ENCODE peak calls at places on chromosome 11, in eight cellular contexts. One of them, this sample, is unnamed.

GRCh38 chr11:2205214-2205770 is 33.7 kb upstream of the TH start:
- DNase-seq in HCT116: no peak
- DNase-seq in endothelial cell of umbilical vein: no peak
- DNase-seq in mammary epithelial cell: no peak
- DNase-seq in astrocyte: no peak
- DNase-seq in fibroblast of lung: no peak
- DNase-seq in K562: no peak
- DNase-seq in MM.1S: no peak
- DNase-seq in this sample: no peak

GRCh38 chr11:62264004-62264403 is 6.0 kb upstream of the SCGB2A2 start:
- DNase-seq in fibroblast of lung: no peak
- DNase-seq in MM.1S: no peak
- DNase-seq in astrocyte: no peak
- DNase-seq in mammary epithelial cell: no peak
- DNase-seq in endothelial cell of umbilical vein: peak
- DNase-seq in HCT116: no peak
- DNase-seq in K562: no peak
- DNase-seq in this sample: no peak

GRCh38 chr11:122453586-122453985 is 201.9 kb upstream of the UBASH3B start:
- DNase-seq in mammary epithelial cell: no peak
- DNase-seq in K562: no peak
- DNase-seq in MM.1S: no peak
- DNase-seq in astrocyte: no peak
- DNase-seq in HCT116: no peak
- DNase-seq in endothelial cell of umbilical vein: no peak
- DNase-seq in fibroblast of lung: peak
- DNase-seq in this sample: no peak

GRCh38 chr11:102476812-102477211 is 24.2 kb upstream of the TMEM123 start:
- DNase-seq in K562: peak
- DNase-seq in fibroblast of lung: no peak
- DNase-seq in MM.1S: peak
- DNase-seq in HCT116: no peak
- DNase-seq in astrocyte: no peak
- DNase-seq in endothelial cell of umbilical vein: peak
- DNase-seq in mammary epithelial cell: peak
- DNase-seq in this sample: peak

GRCh38 chr11:17575431-17576425 is 28.7 kb downstream of the OTOG start:
- DNase-seq in MM.1S: no peak
- DNase-seq in endothelial cell of umbilical vein: no peak
- DNase-seq in mammary epithelial cell: no peak
- DNase-seq in fibroblast of lung: no peak
- DNase-seq in astrocyte: no peak
- DNase-seq in HCT116: no peak
- DNase-seq in K562: no peak
- DNase-seq in this sample: no peak

GRCh38 chr11:6693342-6694228 is 10.4 kb upstream of the MRPL17 start:
- DNase-seq in K562: no peak
- DNase-seq in astrocyte: peak
- DNase-seq in fibroblast of lung: peak
- DNase-seq in mammary epithelial cell: peak
- DNase-seq in HCT116: peak
- DNase-seq in MM.1S: no peak
- DNase-seq in endothelial cell of umbilical vein: peak
- DNase-seq in this sample: no peak

GRCh38 chr11:63951779-63952536 is 13.2 kb downstream of the NAA40 start:
- DNase-seq in fibroblast of lung: no peak
- DNase-seq in mammary epithelial cell: peak
- DNase-seq in MM.1S: no peak
- DNase-seq in endothelial cell of umbilical vein: no peak
- DNase-seq in K562: no peak
- DNase-seq in HCT116: no peak
- DNase-seq in astrocyte: no peak
- DNase-seq in this sample: no peak

GRCh38 chr11:58575377-58576020 is at the start of gene LPXN:
- DNase-seq in astrocyte: peak
- DNase-seq in mammary epithelial cell: peak
- DNase-seq in K562: no peak
- DNase-seq in fibroblast of lung: no peak
- DNase-seq in HCT116: no peak
- DNase-seq in MM.1S: peak
- DNase-seq in endothelial cell of umbilical vein: peak
- DNase-seq in this sample: no peak

GRCh38 chr11:99170606-99171005 is 149.9 kb downstream of the CNTN5 start:
- DNase-seq in HCT116: no peak
- DNase-seq in astrocyte: no peak
- DNase-seq in K562: no peak
- DNase-seq in MM.1S: no peak
- DNase-seq in endothelial cell of umbilical vein: no peak
- DNase-seq in fibroblast of lung: no peak
- DNase-seq in mammary epithelial cell: no peak
- DNase-seq in this sample: no peak

GRCh38 chr11:132312616-132313210 is 942.3 kb downstream of the NTM start:
- DNase-seq in astrocyte: peak
- DNase-seq in HCT116: no peak
- DNase-seq in mammary epithelial cell: no peak
- DNase-seq in K562: peak
- DNase-seq in MM.1S: no peak
- DNase-seq in fibroblast of lung: peak
- DNase-seq in endothelial cell of umbilical vein: no peak
- DNase-seq in this sample: peak

GRCh38 chr11:121650520-121651266 is 197.9 kb upstream of the SORL1-AS1 start:
- DNase-seq in HCT116: no peak
- DNase-seq in MM.1S: peak
- DNase-seq in astrocyte: no peak
- DNase-seq in endothelial cell of umbilical vein: no peak
- DNase-seq in mammary epithelial cell: no peak
- DNase-seq in fibroblast of lung: no peak
- DNase-seq in K562: no peak
- DNase-seq in this sample: no peak

GRCh38 chr11:14148653-14149273 is 186.2 kb downstream of the SPON1 start:
- DNase-seq in K562: peak
- DNase-seq in mammary epithelial cell: peak
- DNase-seq in MM.1S: peak
- DNase-seq in fibroblast of lung: peak
- DNase-seq in endothelial cell of umbilical vein: peak
- DNase-seq in HCT116: peak
- DNase-seq in astrocyte: peak
- DNase-seq in this sample: peak

GRCh38 chr11:128695539-128696221 is 1.8 kb downstream of the FLI1 start:
- DNase-seq in HCT116: no peak
- DNase-seq in MM.1S: peak
- DNase-seq in mammary epithelial cell: no peak
- DNase-seq in K562: no peak
- DNase-seq in astrocyte: no peak
- DNase-seq in fibroblast of lung: no peak
- DNase-seq in endothelial cell of umbilical vein: no peak
- DNase-seq in this sample: no peak

GRCh38 chr11:74377689-74378088 is 20.5 kb downstream of the PGM2L1 start:
- DNase-seq in fibroblast of lung: no peak
- DNase-seq in MM.1S: no peak
- DNase-seq in K562: no peak
- DNase-seq in astrocyte: no peak
- DNase-seq in HCT116: no peak
- DNase-seq in endothelial cell of umbilical vein: no peak
- DNase-seq in mammary epithelial cell: no peak
- DNase-seq in this sample: no peak

GRCh38 chr11:326842-327580 is 6.4 kb upstream of the IFITM3 start:
- DNase-seq in MM.1S: no peak
- DNase-seq in K562: peak
- DNase-seq in astrocyte: no peak
- DNase-seq in fibroblast of lung: peak
- DNase-seq in HCT116: no peak
- DNase-seq in endothelial cell of umbilical vein: peak
- DNase-seq in mammary epithelial cell: no peak
- DNase-seq in this sample: no peak
- H3K9ac ChIP-seq in MM.1S: no peak
- H3K9ac ChIP-seq in K562: peak
- H3K9ac ChIP-seq in astrocyte: peak
- H3K9ac ChIP-seq in fibroblast of lung: no peak
- H3K9ac ChIP-seq in HCT116: no peak
- H3K9ac ChIP-seq in endothelial cell of umbilical vein: peak
- H3K9ac ChIP-seq in mammary epithelial cell: no peak
- H3K9ac ChIP-seq in this sample: no peak

DNA sequence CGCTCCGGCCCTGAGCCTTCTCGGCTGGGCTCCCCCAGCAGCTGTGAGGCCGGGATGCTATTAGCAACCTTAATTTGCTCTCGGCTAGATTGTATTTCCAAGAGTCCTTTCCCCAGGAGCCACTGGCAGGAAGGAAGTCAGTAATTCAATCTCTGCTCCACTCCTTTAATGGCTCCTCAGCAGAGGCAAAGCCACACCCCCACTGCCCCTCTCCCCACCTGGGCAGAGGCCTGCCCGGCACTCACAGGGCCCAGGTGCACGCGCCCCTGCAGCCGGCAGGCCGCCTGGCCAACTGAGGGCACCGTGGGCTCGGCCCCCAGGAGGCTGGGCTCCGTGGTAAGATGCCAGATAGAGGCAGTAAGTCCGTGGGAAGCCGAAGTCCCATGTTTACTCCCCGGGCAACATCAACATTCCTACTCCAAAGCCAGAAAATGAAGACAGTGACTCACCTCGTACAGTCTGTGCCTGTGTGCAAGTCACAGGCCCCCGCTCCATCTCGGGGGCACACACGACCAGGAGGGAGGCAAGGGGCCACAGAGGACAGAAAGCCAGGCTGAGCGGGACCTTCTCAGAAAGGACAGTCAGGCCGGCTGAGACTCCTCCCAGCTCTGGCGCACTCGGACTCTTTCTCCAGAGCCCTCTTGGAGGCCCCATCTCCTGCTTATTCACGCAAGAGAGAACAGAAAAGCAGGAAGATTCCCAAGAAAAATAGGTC is 5.1 kb downstream of the IGSF9B start:
- DNase-seq in HCT116: no peak
- DNase-seq in MM.1S: no peak
- DNase-seq in mammary epithelial cell: no peak
- DNase-seq in fibroblast of lung: no peak
- DNase-seq in K562: no peak
- DNase-seq in endothelial cell of umbilical vein: no peak
- DNase-seq in astrocyte: peak
- DNase-seq in this sample: peak
- TF ChIP-seq EZH2 in HCT116: no peak
- TF ChIP-seq EZH2 in MM.1S: no peak
- TF ChIP-seq EZH2 in mammary epithelial cell: no peak
- TF ChIP-seq EZH2 in fibroblast of lung: no peak
- TF ChIP-seq EZH2 in K562: no peak
- TF ChIP-seq EZH2 in endothelial cell of umbilical vein: no peak
- TF ChIP-seq EZH2 in astrocyte: peak
- TF ChIP-seq EZH2 in this sample: no peak

DNA sequence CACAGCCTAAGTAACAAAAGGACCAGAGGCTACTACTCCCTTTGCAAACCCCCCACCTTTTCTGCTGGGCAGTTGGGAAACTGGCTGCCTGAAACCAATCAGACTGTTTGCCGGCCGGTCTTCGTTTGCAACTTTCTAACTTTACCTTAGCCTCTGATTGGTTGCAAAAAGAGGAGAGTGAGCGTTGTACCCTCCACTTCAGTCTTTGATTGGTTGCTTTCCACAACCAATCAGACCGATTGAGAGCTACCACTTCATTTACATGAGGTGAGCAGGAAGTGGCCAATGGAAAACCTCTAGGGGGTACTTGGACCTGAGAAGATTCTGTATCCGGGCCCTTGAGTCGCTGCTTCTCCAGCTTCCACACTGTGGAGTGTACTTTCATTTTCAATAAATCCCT is 18.8 kb upstream of the CLNS1A start:
- DNase-seq in fibroblast of lung: no peak
- DNase-seq in astrocyte: no peak
- DNase-seq in mammary epithelial cell: no peak
- DNase-seq in MM.1S: no peak
- DNase-seq in endothelial cell of umbilical vein: no peak
- DNase-seq in HCT116: no peak
- DNase-seq in K562: no peak
- DNase-seq in this sample: no peak
- H3K9ac ChIP-seq in fibroblast of lung: no peak
- H3K9ac ChIP-seq in astrocyte: no peak
- H3K9ac ChIP-seq in mammary epithelial cell: no peak
- H3K9ac ChIP-seq in MM.1S: no peak
- H3K9ac ChIP-seq in endothelial cell of umbilical vein: no peak
- H3K9ac ChIP-seq in HCT116: no peak
- H3K9ac ChIP-seq in K562: no peak
- H3K9ac ChIP-seq in this sample: no peak

GRCh38 chr11:60923326-60923725 is 934 bp upstream of the TMEM132A start:
- DNase-seq in MM.1S: no peak
- DNase-seq in astrocyte: no peak
- DNase-seq in HCT116: no peak
- DNase-seq in fibroblast of lung: no peak
- DNase-seq in K562: no peak
- DNase-seq in mammary epithelial cell: no peak
- DNase-seq in endothelial cell of umbilical vein: no peak
- DNase-seq in this sample: no peak

GRCh38 chr11:60924906-60925684 is 835 bp downstream of the TMEM132A start:
- DNase-seq in K562: no peak
- DNase-seq in endothelial cell of umbilical vein: no peak
- DNase-seq in HCT116: no peak
- DNase-seq in astrocyte: no peak
- DNase-seq in MM.1S: no peak
- DNase-seq in fibroblast of lung: no peak
- DNase-seq in mammary epithelial cell: no peak
- DNase-seq in this sample: peak

GRCh38 chr11:60922906-60923305 is 1.4 kb upstream of the TMEM132A start:
- DNase-seq in MM.1S: no peak
- DNase-seq in HCT116: no peak
- DNase-seq in endothelial cell of umbilical vein: no peak
- DNase-seq in K562: no peak
- DNase-seq in mammary epithelial cell: no peak
- DNase-seq in fibroblast of lung: no peak
- DNase-seq in astrocyte: no peak
- DNase-seq in this sample: no peak

GRCh38 chr11:60924110-60924905 is at the start of gene TMEM132A:
- DNase-seq in astrocyte: peak
- DNase-seq in MM.1S: no peak
- DNase-seq in K562: peak
- DNase-seq in endothelial cell of umbilical vein: peak
- DNase-seq in mammary epithelial cell: peak
- DNase-seq in HCT116: peak
- DNase-seq in fibroblast of lung: peak
- DNase-seq in this sample: peak

DNA sequence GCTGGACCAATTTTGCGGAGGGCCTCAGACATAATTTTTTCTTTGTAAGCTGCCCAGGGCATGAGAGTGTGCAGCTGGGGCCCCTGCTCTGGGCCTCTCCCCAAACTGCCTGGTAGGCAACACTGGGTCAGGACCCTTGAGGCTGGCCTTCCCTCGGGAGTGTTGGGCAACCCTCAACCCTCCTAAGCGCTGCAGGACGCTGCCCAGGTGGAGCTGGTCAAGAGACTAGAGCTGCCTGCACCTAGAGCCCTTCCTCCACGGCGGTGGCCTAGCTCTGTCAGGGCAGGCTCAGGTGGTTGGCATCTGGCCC is 505 bp upstream of the TMEM132A start:
- DNase-seq in mammary epithelial cell: no peak
- DNase-seq in fibroblast of lung: no peak
- DNase-seq in MM.1S: no peak
- DNase-seq in HCT116: no peak
- DNase-seq in astrocyte: no peak
- DNase-seq in K562: no peak
- DNase-seq in endothelial cell of umbilical vein: no peak
- DNase-seq in this sample: no peak
- TF ChIP-seq EZH2 in mammary epithelial cell: no peak
- TF ChIP-seq EZH2 in fibroblast of lung: no peak
- TF ChIP-seq EZH2 in MM.1S: no peak
- TF ChIP-seq EZH2 in HCT116: no peak
- TF ChIP-seq EZH2 in astrocyte: no peak
- TF ChIP-seq EZH2 in K562: no peak
- TF ChIP-seq EZH2 in endothelial cell of umbilical vein: no peak
- TF ChIP-seq EZH2 in this sample: no peak

GRCh38 chr11:69808708-69809107 is 10.5 kb downstream of the FGF3 start:
- DNase-seq in MM.1S: no peak
- DNase-seq in endothelial cell of umbilical vein: no peak
- DNase-seq in K562: no peak
- DNase-seq in HCT116: no peak
- DNase-seq in mammary epithelial cell: no peak
- DNase-seq in fibroblast of lung: peak
- DNase-seq in astrocyte: peak
- DNase-seq in this sample: peak
- H3K9ac ChIP-seq in MM.1S: no peak
- H3K9ac ChIP-seq in endothelial cell of umbilical vein: no peak
- H3K9ac ChIP-seq in K562: no peak
- H3K9ac ChIP-seq in HCT116: no peak
- H3K9ac ChIP-seq in mammary epithelial cell: no peak
- H3K9ac ChIP-seq in fibroblast of lung: no peak
- H3K9ac ChIP-seq in astrocyte: no peak
- H3K9ac ChIP-seq in this sample: no peak